ENCODE peak calls at places on chromosomes 6 and 20, in nine cellular contexts. One of them, this sample, is unnamed.

GRCh38 chr6:113642714-113643442 is 214.3 kb upstream of the MARCKS start:
- DNase-seq in IMR-90: peak; percentile 28
- DNase-seq in fibroblast of lung: peak; percentile 7
- DNase-seq in GM23338: peak; percentile 27
- DNase-seq in mammary epithelial cell: no peak
- DNase-seq in HepG2: peak; percentile 100
- DNase-seq in H9: no peak
- DNase-seq in HCT116: no peak
- DNase-seq in neural progenitor cell: no peak
- DNase-seq in this sample: peak; percentile 45

GRCh38 chr6:90715093-90715655 is 128.3 kb upstream of the MAP3K7 start:
- DNase-seq in IMR-90: peak; percentile 84
- DNase-seq in fibroblast of lung: peak; percentile 55
- DNase-seq in GM23338: no peak
- DNase-seq in mammary epithelial cell: peak; percentile 40
- DNase-seq in HepG2: no peak
- DNase-seq in H9: no peak
- DNase-seq in HCT116: no peak
- DNase-seq in neural progenitor cell: no peak
- DNase-seq in this sample: no peak

GRCh38 chr20:38228436-38228835 is 32.1 kb downstream of the KIAA1755 start:
- DNase-seq in IMR-90: no peak
- DNase-seq in fibroblast of lung: no peak
- DNase-seq in GM23338: no peak
- DNase-seq in mammary epithelial cell: no peak
- DNase-seq in HepG2: no peak
- DNase-seq in H9: no peak
- DNase-seq in HCT116: no peak
- DNase-seq in neural progenitor cell: no peak
- DNase-seq in this sample: no peak

GRCh38 chr20:62359491-62360121 is 7.5 kb downstream of the LAMA5 start:
- DNase-seq in IMR-90: no peak
- DNase-seq in fibroblast of lung: peak; percentile 72
- DNase-seq in GM23338: no peak
- DNase-seq in mammary epithelial cell: no peak
- DNase-seq in HepG2: no peak
- DNase-seq in H9: peak; percentile 32
- DNase-seq in HCT116: peak; percentile 73
- DNase-seq in neural progenitor cell: no peak
- DNase-seq in this sample: no peak

GRCh38 chr6:159104163-159104885 is 59.5 kb upstream of the TAGAP start:
- DNase-seq in IMR-90: peak; percentile 45
- DNase-seq in fibroblast of lung: peak; percentile 60
- DNase-seq in GM23338: peak; percentile 83
- DNase-seq in mammary epithelial cell: peak; percentile 57
- DNase-seq in HepG2: peak; percentile 23
- DNase-seq in H9: peak; percentile 87
- DNase-seq in HCT116: no peak
- DNase-seq in neural progenitor cell: peak; percentile 83
- DNase-seq in this sample: peak; percentile 91

GRCh38 chr20:62805365-62805710 is 703 bp downstream of the OGFR start:
- DNase-seq in IMR-90: no peak
- DNase-seq in fibroblast of lung: no peak
- DNase-seq in GM23338: peak; percentile 62
- DNase-seq in mammary epithelial cell: no peak
- DNase-seq in HepG2: no peak
- DNase-seq in H9: no peak
- DNase-seq in HCT116: no peak
- DNase-seq in neural progenitor cell: peak; percentile 74
- DNase-seq in this sample: peak; percentile 63

GRCh38 chr6:14795451-14795850 is 450.4 kb upstream of the JARID2 start:
- DNase-seq in IMR-90: no peak
- DNase-seq in fibroblast of lung: no peak
- DNase-seq in GM23338: no peak
- DNase-seq in mammary epithelial cell: no peak
- DNase-seq in HepG2: no peak
- DNase-seq in H9: no peak
- DNase-seq in HCT116: no peak
- DNase-seq in neural progenitor cell: no peak
- DNase-seq in this sample: no peak

GRCh38 chr20:60262967-60263603 is 304.9 kb downstream of the CDH26 start:
- DNase-seq in IMR-90: no peak
- DNase-seq in fibroblast of lung: peak; percentile 22
- DNase-seq in GM23338: peak; percentile 58
- DNase-seq in mammary epithelial cell: peak; percentile 28
- DNase-seq in HepG2: peak; percentile 29
- DNase-seq in H9: peak; percentile 77
- DNase-seq in HCT116: no peak
- DNase-seq in neural progenitor cell: peak; percentile 54
- DNase-seq in this sample: peak; percentile 25

GRCh38 chr20:13877789-13878188 is 93.0 kb downstream of the NDUFAF5 start:
- DNase-seq in IMR-90: no peak
- DNase-seq in fibroblast of lung: no peak
- DNase-seq in GM23338: no peak
- DNase-seq in mammary epithelial cell: no peak
- DNase-seq in HepG2: no peak
- DNase-seq in H9: no peak
- DNase-seq in HCT116: no peak
- DNase-seq in neural progenitor cell: no peak
- DNase-seq in this sample: no peak

GRCh38 chr20:13765299-13765698 is 19.4 kb downstream of the ESF1 start:
- DNase-seq in IMR-90: peak; percentile 13
- DNase-seq in fibroblast of lung: no peak
- DNase-seq in GM23338: no peak
- DNase-seq in mammary epithelial cell: peak; percentile 24
- DNase-seq in HepG2: no peak
- DNase-seq in H9: no peak
- DNase-seq in HCT116: no peak
- DNase-seq in neural progenitor cell: no peak
- DNase-seq in this sample: no peak

GRCh38 chr6:48765352-48765961 is 654.5 kb upstream of the PTCHD4 start:
- DNase-seq in IMR-90: peak; percentile 76
- DNase-seq in fibroblast of lung: peak; percentile 84
- DNase-seq in GM23338: peak; percentile 88
- DNase-seq in mammary epithelial cell: peak; percentile 58
- DNase-seq in HepG2: peak; percentile 46
- DNase-seq in H9: peak; percentile 44
- DNase-seq in HCT116: peak; percentile 59
- DNase-seq in neural progenitor cell: peak; percentile 77
- DNase-seq in this sample: peak; percentile 31

GRCh38 chr20:44576297-44576696 is 6.1 kb upstream of the PKIG start:
- DNase-seq in IMR-90: peak; percentile 67
- DNase-seq in fibroblast of lung: peak; percentile 81
- DNase-seq in GM23338: peak; percentile 40
- DNase-seq in mammary epithelial cell: no peak
- DNase-seq in HepG2: peak; percentile 21
- DNase-seq in H9: no peak
- DNase-seq in HCT116: no peak
- DNase-seq in neural progenitor cell: no peak
- DNase-seq in this sample: peak; percentile 79

GRCh38 chr6:97077380-97077779 is 152.9 kb downstream of the KLHL32 start:
- DNase-seq in IMR-90: no peak
- DNase-seq in fibroblast of lung: no peak
- DNase-seq in GM23338: peak; percentile 12
- DNase-seq in mammary epithelial cell: no peak
- DNase-seq in HepG2: no peak
- DNase-seq in H9: no peak
- DNase-seq in HCT116: no peak
- DNase-seq in neural progenitor cell: peak; percentile 17
- DNase-seq in this sample: no peak

GRCh38 chr6:89385846-89386245 is 26.2 kb downstream of the RRAGD start:
- DNase-seq in IMR-90: no peak
- DNase-seq in fibroblast of lung: no peak
- DNase-seq in GM23338: no peak
- DNase-seq in mammary epithelial cell: no peak
- DNase-seq in HepG2: no peak
- DNase-seq in H9: no peak
- DNase-seq in HCT116: no peak
- DNase-seq in neural progenitor cell: no peak
- DNase-seq in this sample: peak; percentile 63

GRCh38 chr6:154219250-154219649 is 137.4 kb downstream of the IPCEF1 start:
- DNase-seq in IMR-90: no peak
- DNase-seq in fibroblast of lung: no peak
- DNase-seq in GM23338: peak; percentile 20
- DNase-seq in mammary epithelial cell: no peak
- DNase-seq in HepG2: no peak
- DNase-seq in H9: no peak
- DNase-seq in HCT116: no peak
- DNase-seq in neural progenitor cell: peak; percentile 30
- DNase-seq in this sample: no peak

GRCh38 chr20:38842558-38842981 is 37.1 kb downstream of the PPP1R16B start:
- DNase-seq in IMR-90: no peak
- DNase-seq in fibroblast of lung: no peak
- DNase-seq in GM23338: peak; percentile 34
- DNase-seq in mammary epithelial cell: no peak
- DNase-seq in HepG2: no peak
- DNase-seq in H9: no peak
- DNase-seq in HCT116: no peak
- DNase-seq in neural progenitor cell: no peak
- DNase-seq in this sample: peak; percentile 96

GRCh38 chr20:25695532-25696383 is 895 bp downstream of the ZNF337 start:
- DNase-seq in IMR-90: no peak
- DNase-seq in fibroblast of lung: peak; percentile 18
- DNase-seq in GM23338: peak; percentile 31
- DNase-seq in mammary epithelial cell: no peak
- DNase-seq in HepG2: no peak
- DNase-seq in H9: no peak
- DNase-seq in HCT116: no peak
- DNase-seq in neural progenitor cell: peak; percentile 36
- DNase-seq in this sample: no peak

GRCh38 chr6:166936079-166936787 is 20.1 kb downstream of the RNASET2 start:
- DNase-seq in IMR-90: no peak
- DNase-seq in fibroblast of lung: no peak
- DNase-seq in GM23338: no peak
- DNase-seq in mammary epithelial cell: no peak
- DNase-seq in HepG2: no peak
- DNase-seq in H9: no peak
- DNase-seq in HCT116: no peak
- DNase-seq in neural progenitor cell: no peak
- DNase-seq in this sample: no peak

GRCh38 chr6:168410554-168411011 is 30.4 kb upstream of the SMOC2 start:
- DNase-seq in IMR-90: no peak
- DNase-seq in fibroblast of lung: no peak
- DNase-seq in GM23338: no peak
- DNase-seq in mammary epithelial cell: no peak
- DNase-seq in HepG2: no peak
- DNase-seq in H9: peak; percentile 18
- DNase-seq in HCT116: no peak
- DNase-seq in neural progenitor cell: no peak
- DNase-seq in this sample: no peak

GRCh38 chr6:116695398-116695797 is 14.4 kb downstream of the KPNA5 start:
- DNase-seq in IMR-90: no peak
- DNase-seq in fibroblast of lung: peak; percentile 17
- DNase-seq in GM23338: no peak
- DNase-seq in mammary epithelial cell: no peak
- DNase-seq in HepG2: no peak
- DNase-seq in H9: no peak
- DNase-seq in HCT116: no peak
- DNase-seq in neural progenitor cell: no peak
- DNase-seq in this sample: no peak

DNA sequence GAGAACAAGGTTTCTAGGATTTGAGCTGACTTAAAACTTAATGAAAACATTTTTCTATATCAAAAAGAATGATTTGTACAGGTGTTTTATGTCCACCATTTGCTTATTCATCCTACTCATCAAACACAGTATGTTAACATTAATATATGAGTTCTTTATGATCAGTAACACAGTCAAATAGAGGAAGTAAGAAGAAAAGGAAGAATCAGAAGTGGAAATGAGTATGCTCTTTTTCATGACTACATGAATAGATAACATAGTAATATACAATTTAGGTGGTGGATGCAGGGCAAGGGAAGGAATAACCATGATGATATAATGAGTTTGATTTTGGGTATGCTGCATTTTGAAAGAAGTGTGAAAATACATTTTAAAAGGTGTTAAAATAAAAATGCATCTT is 16.5 kb downstream of the KPNA5 start:
- DNase-seq in IMR-90: no peak
- DNase-seq in fibroblast of lung: no peak
- DNase-seq in GM23338: no peak
- DNase-seq in mammary epithelial cell: no peak
- DNase-seq in HepG2: no peak
- DNase-seq in H9: no peak
- DNase-seq in HCT116: no peak
- DNase-seq in neural progenitor cell: no peak
- DNase-seq in this sample: no peak
- H4K20me1 ChIP-seq in IMR-90: no peaks in the 10 kb centered on the region
- H4K20me1 ChIP-seq in fibroblast of lung: no peaks in the 10 kb centered on the region
- H4K20me1 ChIP-seq in GM23338: no peaks in the 10 kb centered on the region
- H4K20me1 ChIP-seq in mammary epithelial cell: no peaks in the 10 kb centered on the region
- H4K20me1 ChIP-seq in HepG2: no peaks in the 10 kb centered on the region
- H4K20me1 ChIP-seq in H9: no peaks in the 10 kb centered on the region
- H4K20me1 ChIP-seq in HCT116: no peaks in the 10 kb centered on the region
- H4K20me1 ChIP-seq in neural progenitor cell: peaks cover 10% of the 10 kb centered on the region
- H4K20me1 ChIP-seq in this sample: peaks cover 8% of the 10 kb centered on the region

DNA sequence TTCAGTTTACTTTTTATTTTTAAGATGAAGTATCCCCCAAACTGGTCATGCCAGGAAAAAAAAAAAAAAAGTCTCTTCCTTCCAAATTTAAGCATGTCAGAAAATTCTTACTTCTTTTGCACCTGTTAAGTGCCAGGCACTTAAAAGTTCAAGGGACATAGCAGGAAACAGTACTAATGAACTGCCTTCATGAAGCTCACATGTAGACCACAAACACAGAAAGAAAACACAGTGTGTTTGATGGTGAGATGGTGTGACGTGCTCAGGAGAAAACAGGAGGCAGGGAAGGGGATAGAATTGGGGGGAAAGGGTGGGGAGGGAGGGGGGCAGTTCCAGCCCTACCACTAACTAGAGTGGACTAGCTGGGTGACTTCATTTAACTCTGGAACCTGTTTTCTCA is 73.4 kb downstream of the CDYL start:
- DNase-seq in IMR-90: no peak
- DNase-seq in fibroblast of lung: no peak
- DNase-seq in GM23338: no peak
- DNase-seq in mammary epithelial cell: no peak
- DNase-seq in HepG2: no peak
- DNase-seq in H9: no peak
- DNase-seq in HCT116: no peak
- DNase-seq in neural progenitor cell: no peak
- DNase-seq in this sample: no peak
- H4K20me1 ChIP-seq in IMR-90: peaks cover 72% of the 10 kb centered on the region
- H4K20me1 ChIP-seq in fibroblast of lung: no peaks in the 10 kb centered on the region
- H4K20me1 ChIP-seq in GM23338: peaks cover 96% of the 10 kb centered on the region
- H4K20me1 ChIP-seq in mammary epithelial cell: peaks cover 20% of the 10 kb centered on the region
- H4K20me1 ChIP-seq in HepG2: peaks cover 30% of the 10 kb centered on the region
- H4K20me1 ChIP-seq in H9: no peaks in the 10 kb centered on the region
- H4K20me1 ChIP-seq in HCT116: peaks cover 29% of the 10 kb centered on the region
- H4K20me1 ChIP-seq in neural progenitor cell: peaks cover 80% of the 10 kb centered on the region
- H4K20me1 ChIP-seq in this sample: peaks cover 7% of the 10 kb centered on the region

GRCh38 chr6:37926661-37927060 is 107.1 kb downstream of the ZFAND3 start:
- DNase-seq in IMR-90: no peak
- DNase-seq in fibroblast of lung: no peak
- DNase-seq in GM23338: peak; percentile 46
- DNase-seq in mammary epithelial cell: no peak
- DNase-seq in HepG2: no peak
- DNase-seq in H9: no peak
- DNase-seq in HCT116: no peak
- DNase-seq in neural progenitor cell: no peak
- DNase-seq in this sample: no peak
- H4K20me1 ChIP-seq in IMR-90: peaks cover 88% of the 10 kb centered on the region
- H4K20me1 ChIP-seq in fibroblast of lung: no peaks in the 10 kb centered on the region
- H4K20me1 ChIP-seq in GM23338: peaks cover 6% of the 10 kb centered on the region
- H4K20me1 ChIP-seq in mammary epithelial cell: no peaks in the 10 kb centered on the region
- H4K20me1 ChIP-seq in HepG2: peaks cover 7% of the 10 kb centered on the region
- H4K20me1 ChIP-seq in H9: no peaks in the 10 kb centered on the region
- H4K20me1 ChIP-seq in HCT116: no peaks in the 10 kb centered on the region
- H4K20me1 ChIP-seq in neural progenitor cell: peaks cover 55% of the 10 kb centered on the region
- H4K20me1 ChIP-seq in this sample: no peaks in the 10 kb centered on the region

GRCh38 chr6:36679043-36679821 is 718 bp downstream of the CDKN1A start:
- DNase-seq in IMR-90: peak; percentile 63
- DNase-seq in fibroblast of lung: peak; percentile 52
- DNase-seq in GM23338: peak; percentile 57
- DNase-seq in mammary epithelial cell: peak; percentile 56
- DNase-seq in HepG2: peak; percentile 50
- DNase-seq in H9: no peak
- DNase-seq in HCT116: no peak
- DNase-seq in neural progenitor cell: peak; percentile 63
- DNase-seq in this sample: no peak
- H4K20me1 ChIP-seq in IMR-90: peaks cover 58% of the 10 kb centered on the region
- H4K20me1 ChIP-seq in fibroblast of lung: peaks cover 3% of the 10 kb centered on the region
- H4K20me1 ChIP-seq in GM23338: no peaks in the 10 kb centered on the region
- H4K20me1 ChIP-seq in mammary epithelial cell: peaks cover 15% of the 10 kb centered on the region
- H4K20me1 ChIP-seq in HepG2: peaks cover 57% of the 10 kb centered on the region
- H4K20me1 ChIP-seq in H9: no peaks in the 10 kb centered on the region
- H4K20me1 ChIP-seq in HCT116: peaks cover 4% of the 10 kb centered on the region
- H4K20me1 ChIP-seq in neural progenitor cell: peaks cover 31% of the 10 kb centered on the region
- H4K20me1 ChIP-seq in this sample: no peaks in the 10 kb centered on the region